ENCODE peak calls at places on chromosome 1, in eight cellular contexts. T is CD4-positive, alpha-beta memory T cell; R is DMS153; O is SW480; E is AG08396; N is activated CD8-positive, alpha-beta memory T cell treated with anti-CD3 and anti-CD28 coated beads, Interleukin-2, amount 10 ng/mL, durations not matched to agents 7 days and 5 days; X is H9; L is mucosa of gallbladder. A is an unnamed sample.
A peak's percentile ranks its signal among the peaks of the same experiment; 100 is the strongest.

GRCh38 chr1:57024855-57025254 is 59.0 kb upstream of the C8B start:
- DNase-seq in O (no peak), X (no peak), T (no peak), E (no peak), L (no peak), N (no peak), R (no peak), A (no peak)

GRCh38 chr1:11681071-11681771 is at the start of gene MAD2L2:
- DNase-seq in X (peak; percentile 85), N (peak; percentile 93), O (peak; percentile 94), L (peak; percentile 84), T (peak; percentile 89), R (peak; percentile 75), E (peak; percentile 98), A (peak; percentile 47)

GRCh38 chr1:30302808-30303310 is 420.5 kb downstream of the MATN1 start:
- DNase-seq in E (no peak), R (peak; percentile 70), O (no peak), T (no peak), N (no peak), L (no peak), X (no peak), A (no peak)

GRCh38 chr1:38559180-38559874 is 300.2 kb downstream of the RRAGC start:
- DNase-seq in E (no peak), L (peak; percentile 64), X (no peak), R (peak; percentile 59), O (peak; percentile 71), N (peak; percentile 95), T (peak; percentile 91), A (no peak)

GRCh38 chr1:8061210-8061609 is 35.1 kb upstream of the ERRFI1 start:
- DNase-seq in T (no peak), X (no peak), L (peak; percentile 74), R (no peak), E (peak; percentile 84), N (no peak), O (no peak), A (peak; percentile 77)

GRCh38 chr1:3423245-3423829 is 31.1 kb upstream of the ARHGEF16 start:
- DNase-seq in R (no peak), N (no peak), E (no peak), T (no peak), X (no peak), L (peak; percentile 94), O (peak; percentile 63), A (peak; percentile 80)

GRCh38 chr1:22839806-22840205 is 129.2 kb downstream of the EPHB2 start:
- DNase-seq in T (no peak), N (no peak), X (no peak), R (no peak), E (no peak), O (no peak), L (no peak), A (no peak)

GRCh38 chr1:228313536-228314277 is 92.9 kb downstream of the TRIM11 start:
- DNase-seq in R (no peak), N (no peak), E (no peak), O (no peak), T (no peak), L (no peak), X (no peak), A (no peak)

GRCh38 chr1:218748071-218748470 is 402.9 kb downstream of the TGFB2 start:
- DNase-seq in O (no peak), N (no peak), X (no peak), L (no peak), E (no peak), R (no peak), T (no peak), A (no peak)

GRCh38 chr1:186492531-186493291 is 31.8 kb upstream of the PDC start:
- DNase-seq in T (no peak), N (no peak), L (no peak), X (no peak), R (no peak), O (no peak), E (no peak), A (no peak)

GRCh38 chr1:216653001-216653400 is 70.2 kb downstream of the ESRRG start:
- DNase-seq in X (no peak), E (no peak), T (no peak), O (peak; percentile 33), L (no peak), N (no peak), R (no peak), A (no peak)

GRCh38 chr1:21022279-21023040 is 154.2 kb downstream of the EIF4G3 start:
- DNase-seq in E (peak; percentile 84), R (peak; percentile 100), O (peak; percentile 96), T (peak; percentile 29), L (peak; percentile 83), X (no peak), N (peak; percentile 72), A (peak; percentile 98)

GRCh38 chr1:214281902-214282695 is 1.1 kb downstream of the SMYD2 start:
- DNase-seq in O (peak; percentile 68), R (peak; percentile 41), T (no peak), L (peak; percentile 12), X (no peak), E (peak; percentile 55), N (no peak), A (peak; percentile 56)

GRCh38 chr1:91660708-91661107 is 160.1 kb downstream of the CDC7 start:
- DNase-seq in E (no peak), R (no peak), N (no peak), L (no peak), O (no peak), X (no peak), T (no peak), A (no peak)

A was measured in HepG2.